ENCODE peak calls at places on chromosomes 13 and 19, in ten cellular contexts. O is transverse colon, A is esophagus squamous epithelium, X is HCT116, W is stomach, G is spleen, D is body of pancreas, T is sigmoid colon, V is Peyer's patch, R is gastrocnemius medialis. J is an unnamed sample.

GRCh38 chr19:48818234-48818823 is 7.5 kb upstream of the BCAT2 start:
- DNase-seq in O (peak), A (no peak), X (no peak), W (peak), G (no peak), D (peak), T (no peak), V (no peak), R (peak), J (no peak)

GRCh38 chr13:109135018-109135417 is 505.6 kb downstream of the MYO16 start:
- DNase-seq in O (no peak), A (no peak), X (no peak), W (no peak), G (no peak), D (no peak), T (no peak), V (no peak), R (no peak), J (no peak)

GRCh38 chr19:57771417-57771816 is 1.9 kb downstream of the ZNF586 start:
- DNase-seq in O (no peak), A (no peak), X (no peak), W (no peak), G (no peak), D (no peak), T (no peak), V (no peak), R (no peak), J (no peak)

GRCh38 chr19:13055213-13056051 is 47.2 kb downstream of the LYL1 start:
- DNase-seq in O (peak), A (no peak), X (no peak), W (peak), G (no peak), D (peak), T (peak), V (no peak), R (peak), J (peak)

GRCh38 chr13:111629933-111630332 is 309.5 kb downstream of the TEX29 start:
- DNase-seq in O (no peak), A (no peak), X (no peak), W (no peak), G (no peak), D (peak), T (no peak), V (no peak), R (no peak), J (no peak)

GRCh38 chr13:66803759-66804456 is 426.2 kb downstream of the PCDH9 start:
- DNase-seq in O (no peak), A (no peak), X (no peak), W (no peak), G (no peak), D (no peak), T (no peak), V (no peak), R (no peak), J (no peak)

GRCh38 chr19:46213156-46213555 is 16.4 kb upstream of the IGFL1 start:
- DNase-seq in O (no peak), A (no peak), X (no peak), W (no peak), G (no peak), D (no peak), T (no peak), V (no peak), R (no peak), J (no peak)

GRCh38 chr19:49712397-49712859 is 21.5 kb downstream of the CPT1C start:
- DNase-seq in O (peak), A (no peak), X (peak), W (no peak), G (no peak), D (peak), T (peak), V (no peak), R (peak), J (peak)

GRCh38 chr13:28031220-28031903 is 42.9 kb upstream of the URAD start:
- DNase-seq in O (peak), A (no peak), X (no peak), W (no peak), G (peak), D (no peak), T (peak), V (no peak), R (peak), J (peak)

GRCh38 chr19:39339636-39340035 is 2.6 kb upstream of the SAMD4B start:
- DNase-seq in O (no peak), A (no peak), X (no peak), W (no peak), G (no peak), D (no peak), T (no peak), V (no peak), R (no peak), J (no peak)

GRCh38 chr19:7840629-7841028 is 10.6 kb downstream of the EVI5L start:
- DNase-seq in O (no peak), A (no peak), X (no peak), W (no peak), G (no peak), D (no peak), T (no peak), V (no peak), R (no peak), J (no peak)

GRCh38 chr13:114130131-114130707 is 2.2 kb downstream of the RASA3 start:
- DNase-seq in O (no peak), A (no peak), X (no peak), W (no peak), G (no peak), D (no peak), T (no peak), V (no peak), R (no peak), J (no peak)

GRCh38 chr13:33542309-33543088 is 256.9 kb upstream of the STARD13 start:
- DNase-seq in O (peak), A (peak), X (peak), W (peak), G (peak), D (peak), T (peak), V (peak), R (peak), J (peak)
- TF ChIP-seq POLR2A in O (peak), A (peak), X (peak), W (no peak), G (no peak), D (peak), T (peak), V (peak), R (peak), J (no peak)

GRCh38 chr19:14550201-14550754 is 20.9 kb downstream of the TECR start:
- DNase-seq in O (peak), A (no peak), X (no peak), W (peak), G (no peak), D (peak), T (no peak), V (peak), R (no peak), J (peak)
- H3K4me3 ChIP-seq in O (no peak), A (no peak), X (peak), W (no peak), G (no peak), D (no peak), T (no peak), V (no peak), R (no peak), J (no peak)

GRCh38 chr19:41913476-41914190 is 14.6 kb downstream of the ERFL start:
- DNase-seq in O (no peak), A (no peak), X (no peak), W (no peak), G (no peak), D (no peak), T (no peak), V (no peak), R (no peak), J (no peak)

GRCh38 chr19:41912899-41913475 is 15.3 kb downstream of the ERFL start:
- DNase-seq in O (no peak), A (no peak), X (no peak), W (no peak), G (no peak), D (no peak), T (no peak), V (no peak), R (no peak), J (no peak)

GRCh38 chr19:41910992-41911888 is 17.0 kb downstream of the ERFL start:
- DNase-seq in O (no peak), A (no peak), X (no peak), W (no peak), G (no peak), D (no peak), T (no peak), V (no peak), R (no peak), J (no peak)

GRCh38 chr19:41910240-41910991 is 17.8 kb downstream of the ERFL start:
- DNase-seq in O (no peak), A (no peak), X (no peak), W (no peak), G (peak), D (no peak), T (no peak), V (no peak), R (no peak), J (no peak)

DNA sequence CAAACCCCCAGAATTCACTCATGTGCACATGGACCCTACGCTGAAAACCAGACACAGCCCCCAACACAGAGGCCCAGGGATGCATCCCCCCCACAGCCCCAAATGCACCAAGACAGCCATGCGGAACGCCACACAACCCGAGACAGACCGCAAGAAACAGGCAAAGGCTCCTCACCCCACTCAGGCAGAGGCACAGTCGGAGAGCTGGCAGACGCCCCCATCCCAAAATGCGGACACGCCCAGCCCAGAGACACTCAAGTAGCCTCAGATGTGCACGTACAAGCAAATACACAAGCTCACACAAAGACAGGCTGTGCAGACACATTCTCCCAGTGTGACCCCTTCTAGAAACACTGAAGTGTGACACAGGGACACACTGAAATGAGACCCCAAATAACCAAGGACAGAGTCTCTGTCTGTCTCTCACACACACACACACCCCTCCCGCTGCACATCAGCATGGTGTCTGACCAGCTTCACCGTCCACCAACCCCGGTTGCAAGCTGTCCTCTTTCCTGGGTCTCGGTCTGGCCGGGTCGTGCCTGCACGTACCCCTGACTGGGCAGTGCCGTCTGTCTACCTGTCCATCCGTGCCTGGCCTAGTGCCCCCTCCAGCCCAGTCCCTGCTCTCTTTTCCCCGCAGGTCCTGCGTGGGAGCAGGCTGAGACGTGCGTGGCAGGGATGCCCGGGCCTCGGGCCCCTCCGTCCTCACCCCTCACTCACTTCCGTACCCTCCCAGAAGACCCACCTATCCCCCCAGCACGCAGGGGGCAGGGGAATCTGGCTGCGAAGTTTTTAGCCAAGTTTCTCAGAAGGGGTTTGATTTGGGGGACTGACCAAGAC is 16.1 kb downstream of the ERFL start:
- DNase-seq in O (no peak), A (no peak), X (no peak), W (no peak), G (no peak), D (no peak), T (no peak), V (no peak), R (no peak), J (no peak)
- TF ChIP-seq POLR2A in O (no peak), A (no peak), X (no peak), W (no peak), G (no peak), D (no peak), T (no peak), V (no peak), R (no peak), J (no peak)

GRCh38 chr13:99559560-99559959 is 58.3 kb downstream of the TM9SF2 start:
- DNase-seq in O (no peak), A (no peak), X (no peak), W (no peak), G (no peak), D (no peak), T (no peak), V (no peak), R (no peak), J (no peak)

GRCh38 chr13:99553033-99553432 is 51.8 kb downstream of the TM9SF2 start:
- DNase-seq in O (no peak), A (no peak), X (no peak), W (peak), G (no peak), D (no peak), T (no peak), V (no peak), R (no peak), J (no peak)

GRCh38 chr13:99556867-99557443 is 55.7 kb downstream of the TM9SF2 start:
- DNase-seq in O (no peak), A (no peak), X (no peak), W (no peak), G (no peak), D (no peak), T (no peak), V (no peak), R (no peak), J (no peak)

GRCh38 chr13:99555149-99555548 is 53.9 kb downstream of the TM9SF2 start:
- DNase-seq in O (no peak), A (no peak), X (no peak), W (no peak), G (no peak), D (no peak), T (no peak), V (no peak), R (no peak), J (no peak)

DNA sequence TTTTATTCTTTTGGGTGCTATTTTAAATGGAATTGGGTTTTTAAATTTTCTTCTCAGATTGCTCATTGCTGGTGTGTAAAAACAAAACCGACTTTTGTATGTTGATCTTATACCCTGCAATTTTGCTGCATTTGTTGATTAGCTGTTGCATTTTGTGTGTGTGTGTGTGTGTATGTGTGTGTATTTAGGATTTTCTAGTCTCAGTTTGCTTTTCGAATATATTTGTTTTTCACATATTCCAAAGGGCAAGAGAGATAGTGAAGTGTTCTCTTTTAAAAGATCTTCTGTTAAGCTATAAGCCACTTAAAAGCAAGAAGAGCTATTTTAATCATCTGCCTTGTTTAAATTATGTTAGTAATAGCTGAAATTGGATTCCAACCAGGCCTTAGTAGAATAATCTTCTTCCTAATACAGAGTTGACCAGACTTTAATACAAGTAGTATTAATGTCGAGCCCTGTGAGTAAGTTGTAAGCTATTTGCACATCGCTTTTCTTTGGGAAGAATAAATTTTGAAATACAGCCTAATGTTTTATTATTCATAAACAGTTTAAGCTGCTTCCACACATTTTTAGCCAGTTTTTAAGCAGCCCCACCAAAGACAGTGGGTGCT is 57.4 kb downstream of the TM9SF2 start:
- DNase-seq in O (no peak), A (no peak), X (no peak), W (no peak), G (no peak), D (no peak), T (no peak), V (no peak), R (no peak), J (no peak)
- H3K4me3 ChIP-seq in O (no peak), A (no peak), X (no peak), W (no peak), G (no peak), D (no peak), T (no peak), V (no peak), R (no peak), J (no peak)

DNA sequence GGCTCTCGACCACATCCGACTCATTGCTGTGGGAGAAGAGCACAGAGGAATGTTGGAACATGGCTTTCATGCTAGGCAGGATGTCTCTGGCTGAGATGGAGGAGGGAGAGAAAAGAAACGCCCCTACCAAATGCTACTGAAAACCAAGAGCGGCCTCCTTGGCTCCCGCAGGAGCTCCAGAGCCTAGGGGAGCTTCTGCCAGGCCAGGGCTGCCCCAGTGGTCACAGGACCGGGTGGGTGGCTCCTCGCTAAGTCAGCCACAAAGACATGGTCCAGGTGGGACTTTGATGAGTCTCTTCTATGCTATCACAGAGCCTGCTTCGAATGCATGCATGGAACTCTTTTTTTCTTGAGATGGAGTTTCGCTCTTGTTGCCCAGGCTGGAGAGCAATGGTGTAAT is 6.7 kb downstream of the LONP1 start:
- DNase-seq in O (no peak), A (no peak), X (no peak), W (no peak), G (no peak), D (no peak), T (no peak), V (no peak), R (no peak), J (no peak)
- TF ChIP-seq POLR2A in O (no peak), A (no peak), X (no peak), W (no peak), G (no peak), D (no peak), T (no peak), V (no peak), R (no peak), J (no peak)

GRCh38 chr13:26128676-26129075 is 76.9 kb upstream of the SHISA2 start:
- DNase-seq in O (no peak), A (no peak), X (no peak), W (no peak), G (no peak), D (no peak), T (no peak), V (no peak), R (no peak), J (no peak)
- H3K4me3 ChIP-seq in O (no peak), A (no peak), X (no peak), W (no peak), G (no peak), D (no peak), T (no peak), V (no peak), R (no peak), J (no peak)

DNA sequence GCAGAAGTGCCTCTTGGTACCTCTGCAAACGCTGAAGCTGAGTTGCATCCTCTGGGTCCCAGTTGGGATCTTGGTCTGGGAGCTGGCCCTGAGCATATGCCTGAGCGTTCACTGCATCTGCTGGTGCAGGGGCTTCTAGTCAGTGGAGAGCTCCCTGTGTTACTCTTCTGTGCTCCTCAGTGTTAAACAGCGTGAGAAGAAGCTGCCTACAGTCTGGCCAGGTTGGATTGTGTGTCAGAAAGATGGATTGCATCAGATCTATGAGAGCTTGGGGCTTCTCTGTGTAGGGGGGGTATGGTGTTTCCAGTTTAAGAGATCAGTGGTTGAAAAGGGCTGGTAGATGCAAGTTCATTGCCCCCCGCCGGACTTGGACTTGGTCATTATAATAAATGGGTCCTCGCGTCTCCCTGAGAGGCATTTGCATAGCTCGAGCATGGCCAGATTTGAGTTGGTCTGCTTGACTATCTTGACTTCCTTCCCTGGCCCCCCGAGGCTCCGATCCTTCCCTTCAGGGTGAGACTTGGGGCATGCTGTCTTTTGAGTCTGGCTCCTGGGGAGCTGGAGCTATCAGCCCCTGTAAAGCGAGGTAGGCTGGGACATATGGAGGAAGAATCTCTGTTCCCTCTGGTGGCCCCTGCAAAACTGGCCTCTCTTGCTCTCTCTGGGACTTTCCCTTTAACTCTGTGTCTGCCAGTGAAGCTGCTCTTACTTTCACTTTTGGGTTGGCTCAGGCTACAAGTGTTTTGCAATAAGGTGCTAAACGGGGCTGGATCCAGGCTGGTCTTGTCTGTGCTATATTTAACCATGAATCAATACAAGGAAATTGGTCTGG is 52.9 kb downstream of the OR10H4 start:
- DNase-seq in O (peak), A (no peak), X (no peak), W (no peak), G (no peak), D (peak), T (no peak), V (peak), R (no peak), J (no peak)
- TF ChIP-seq POLR2A in O (no peak), A (no peak), X (no peak), W (no peak), G (no peak), D (no peak), T (no peak), V (no peak), R (no peak), J (no peak)